ENCODE peak calls at places on chromosomes 7 and 10, in eight cellular contexts. One of them, this sample, is unnamed.
A peak's percentile ranks its signal among the peaks of the same experiment; 100 is the strongest.

GRCh38 chr10:70053212-70053895 is 708 bp downstream of the MACROH2A2 start:
- DNase-seq in left kidney: peak; percentile 70
- DNase-seq in dorsolateral prefrontal cortex: peak; percentile 49
- DNase-seq in fibroblast of lung: peak; percentile 24
- DNase-seq in MCF 10A: no peak
- DNase-seq in NCI-H1092 treated with DMSO at 0.1 percent for 48 hours: peak; percentile 8
- DNase-seq in IMR-90: no peak
- DNase-seq in GM19239: no peak
- DNase-seq in this sample: no peak

GRCh38 chr10:120221873-120222485 is 235.0 kb upstream of the PLPP4 start:
- DNase-seq in left kidney: peak; percentile 56
- DNase-seq in dorsolateral prefrontal cortex: no peak
- DNase-seq in fibroblast of lung: peak; percentile 25
- DNase-seq in MCF 10A: peak; percentile 78
- DNase-seq in NCI-H1092 treated with DMSO at 0.1 percent for 48 hours: no peak
- DNase-seq in IMR-90: no peak
- DNase-seq in GM19239: peak; percentile 36
- DNase-seq in this sample: no peak

GRCh38 chr10:96619120-96619519 is 32.3 kb upstream of the TM9SF3 start:
- DNase-seq in left kidney: no peak
- DNase-seq in dorsolateral prefrontal cortex: no peak
- DNase-seq in fibroblast of lung: no peak
- DNase-seq in MCF 10A: no peak
- DNase-seq in NCI-H1092 treated with DMSO at 0.1 percent for 48 hours: no peak
- DNase-seq in IMR-90: no peak
- DNase-seq in GM19239: no peak
- DNase-seq in this sample: no peak

GRCh38 chr7:82257118-82257695 is 186.4 kb downstream of the CACNA2D1 start:
- DNase-seq in left kidney: no peak
- DNase-seq in dorsolateral prefrontal cortex: no peak
- DNase-seq in fibroblast of lung: no peak
- DNase-seq in MCF 10A: no peak
- DNase-seq in NCI-H1092 treated with DMSO at 0.1 percent for 48 hours: peak; percentile 93
- DNase-seq in IMR-90: no peak
- DNase-seq in GM19239: no peak
- DNase-seq in this sample: no peak

GRCh38 chr10:70354566-70355233 is 27.7 kb downstream of the LRRC20 start:
- DNase-seq in left kidney: no peak
- DNase-seq in dorsolateral prefrontal cortex: no peak
- DNase-seq in fibroblast of lung: no peak
- DNase-seq in MCF 10A: no peak
- DNase-seq in NCI-H1092 treated with DMSO at 0.1 percent for 48 hours: no peak
- DNase-seq in IMR-90: no peak
- DNase-seq in GM19239: no peak
- DNase-seq in this sample: peak; percentile 29

GRCh38 chr10:44931621-44932337 is 20.6 kb downstream of the TMEM72 start:
- DNase-seq in left kidney: no peak
- DNase-seq in dorsolateral prefrontal cortex: no peak
- DNase-seq in fibroblast of lung: no peak
- DNase-seq in MCF 10A: no peak
- DNase-seq in NCI-H1092 treated with DMSO at 0.1 percent for 48 hours: no peak
- DNase-seq in IMR-90: no peak
- DNase-seq in GM19239: no peak
- DNase-seq in this sample: no peak

GRCh38 chr7:158549834-158550700 is 37.6 kb downstream of the PTPRN2 start:
- DNase-seq in left kidney: no peak
- DNase-seq in dorsolateral prefrontal cortex: no peak
- DNase-seq in fibroblast of lung: no peak
- DNase-seq in MCF 10A: no peak
- DNase-seq in NCI-H1092 treated with DMSO at 0.1 percent for 48 hours: no peak
- DNase-seq in IMR-90: no peak
- DNase-seq in GM19239: no peak
- DNase-seq in this sample: no peak

GRCh38 chr10:131559450-131559911 is 248.0 kb upstream of the TCERG1L start:
- DNase-seq in left kidney: no peak
- DNase-seq in dorsolateral prefrontal cortex: no peak
- DNase-seq in fibroblast of lung: no peak
- DNase-seq in MCF 10A: no peak
- DNase-seq in NCI-H1092 treated with DMSO at 0.1 percent for 48 hours: no peak
- DNase-seq in IMR-90: no peak
- DNase-seq in GM19239: no peak
- DNase-seq in this sample: no peak

GRCh38 chr10:126736737-126737136 is 66.2 kb upstream of the C10orf90 start:
- DNase-seq in left kidney: no peak
- DNase-seq in dorsolateral prefrontal cortex: no peak
- DNase-seq in fibroblast of lung: peak; percentile 20
- DNase-seq in MCF 10A: no peak
- DNase-seq in NCI-H1092 treated with DMSO at 0.1 percent for 48 hours: no peak
- DNase-seq in IMR-90: no peak
- DNase-seq in GM19239: no peak
- DNase-seq in this sample: no peak

GRCh38 chr10:116811691-116812090 is 37.6 kb upstream of the ENO4 start:
- DNase-seq in left kidney: no peak
- DNase-seq in dorsolateral prefrontal cortex: no peak
- DNase-seq in fibroblast of lung: no peak
- DNase-seq in MCF 10A: no peak
- DNase-seq in NCI-H1092 treated with DMSO at 0.1 percent for 48 hours: no peak
- DNase-seq in IMR-90: no peak
- DNase-seq in GM19239: no peak
- DNase-seq in this sample: no peak

GRCh38 chr10:59962755-59963154 is 56.4 kb upstream of the CCDC6 start:
- DNase-seq in left kidney: no peak
- DNase-seq in dorsolateral prefrontal cortex: no peak
- DNase-seq in fibroblast of lung: no peak
- DNase-seq in MCF 10A: no peak
- DNase-seq in NCI-H1092 treated with DMSO at 0.1 percent for 48 hours: no peak
- DNase-seq in IMR-90: no peak
- DNase-seq in GM19239: no peak
- DNase-seq in this sample: no peak

GRCh38 chr7:105521027-105521730 is 892 bp downstream of the PUS7 start:
- DNase-seq in left kidney: peak; percentile 91
- DNase-seq in dorsolateral prefrontal cortex: peak; percentile 80
- DNase-seq in fibroblast of lung: peak; percentile 66
- DNase-seq in MCF 10A: peak; percentile 60
- DNase-seq in NCI-H1092 treated with DMSO at 0.1 percent for 48 hours: peak; percentile 80
- DNase-seq in IMR-90: peak; percentile 50
- DNase-seq in GM19239: peak; percentile 40
- DNase-seq in this sample: no peak

GRCh38 chr7:142383826-142384507 is 126.1 kb upstream of the PRSS58 start:
- DNase-seq in left kidney: no peak
- DNase-seq in dorsolateral prefrontal cortex: no peak
- DNase-seq in fibroblast of lung: peak; percentile 28
- DNase-seq in MCF 10A: no peak
- DNase-seq in NCI-H1092 treated with DMSO at 0.1 percent for 48 hours: no peak
- DNase-seq in IMR-90: no peak
- DNase-seq in GM19239: no peak
- DNase-seq in this sample: no peak